ENCODE peak calls at places on chromosomes 4 and X, in seven cellular contexts. X is endothelial cell of umbilical vein, B is GM12878, G is psoas muscle, O is hepatocyte, K is cardiac fibroblast, N is tibial nerve. W is an unnamed sample.

GRCh38 chrX:154477891-154478477 is 1.1 kb downstream of the LAGE3 start:
- DNase-seq in X (no peak), B (no peak), G (no peak), O (no peak), K (no peak), N (no peak), W (no peak)

GRCh38 chr4:81470456-81471327 is 1.0 kb downstream of the RASGEF1B start:
- DNase-seq in X (peak; percentile 1), B (no peak), G (no peak), O (peak; percentile 57), K (peak; percentile 16), N (peak; percentile 29), W (no peak)

GRCh38 chr4:54104907-54105306 is 4.9 kb downstream of the GSX2 start:
- DNase-seq in X (no peak), B (no peak), G (no peak), O (no peak), K (no peak), N (no peak), W (no peak)

GRCh38 chrX:75781618-75782017 is 3.4 kb downstream of the MAGEE2 start:
- DNase-seq in X (no peak), B (no peak), G (peak; percentile 16), O (no peak), K (no peak), N (no peak), W (no peak)

GRCh38 chr4:142128529-142128928 is 492.1 kb downstream of the IL15 start:
- DNase-seq in X (peak; percentile 97), B (no peak), G (no peak), O (peak; percentile 35), K (no peak), N (no peak), W (no peak)

GRCh38 chrX:31497086-31497485 is 425.2 kb upstream of the FTHL17 start:
- DNase-seq in X (peak; percentile 50), B (no peak), G (no peak), O (no peak), K (peak; percentile 44), N (no peak), W (no peak)

GRCh38 chrX:47179221-47179927 is 14.3 kb upstream of the UBA1 start:
- DNase-seq in X (no peak), B (no peak), G (peak; percentile 70), O (no peak), K (peak; percentile 55), N (no peak), W (no peak)

GRCh38 chrX:56787734-56788152 is 58.7 kb downstream of the NBDY start:
- DNase-seq in X (no peak), B (no peak), G (no peak), O (no peak), K (no peak), N (no peak), W (no peak)

GRCh38 chr4:127849505-127850234 is 31.0 kb upstream of the PLK4 start:
- DNase-seq in X (peak; percentile 37), B (no peak), G (no peak), O (no peak), K (peak; percentile 59), N (no peak), W (no peak)

GRCh38 chr4:86834901-86835300 is 14.3 kb downstream of the SLC10A6 start:
- DNase-seq in X (no peak), B (no peak), G (no peak), O (no peak), K (no peak), N (no peak), W (no peak)

GRCh38 chrX:65894138-65894537 is 145.7 kb downstream of the VSIG4 start:
- DNase-seq in X (no peak), B (no peak), G (no peak), O (no peak), K (no peak), N (no peak), W (peak; percentile 43)

GRCh38 chr4:168491563-168491962 is 5.3 kb upstream of the PALLD start:
- DNase-seq in X (no peak), B (no peak), G (no peak), O (no peak), K (no peak), N (no peak), W (no peak)

GRCh38 chrX:75155454-75155829 is 641 bp downstream of the ABCB7 start:
- DNase-seq in X (peak; percentile 31), B (no peak), G (no peak), O (no peak), K (peak; percentile 16), N (no peak), W (peak; percentile 12)

GRCh38 chr4:182221987-182222386 is 21.2 kb upstream of the TENM3 start:
- DNase-seq in X (no peak), B (no peak), G (no peak), O (no peak), K (no peak), N (no peak), W (no peak)

GRCh38 chr4:47531241-47531953 is 46.3 kb downstream of the ATP10D start:
- DNase-seq in X (peak; percentile 81), B (peak; percentile 86), G (no peak), O (peak; percentile 8), K (peak; percentile 93), N (no peak), W (peak; percentile 63)

GRCh38 chr4:152100378-152101201 is 339.8 kb upstream of the GATB start:
- DNase-seq in X (peak; percentile 27), B (no peak), G (no peak), O (no peak), K (no peak), N (no peak), W (peak; percentile 37)

GRCh38 chr4:102518703-102519131 is 17.6 kb downstream of the NFKB1 start:
- DNase-seq in X (no peak), B (no peak), G (no peak), O (no peak), K (no peak), N (no peak), W (no peak)

GRCh38 chr4:22897520-22898108 is 204.9 kb downstream of the GBA3 start:
- DNase-seq in X (peak; percentile 2), B (no peak), G (no peak), O (peak; percentile 57), K (peak; percentile 41), N (no peak), W (no peak)

GRCh38 chrX:120000490-120001246 is 57.1 kb upstream of the NKAP start:
- DNase-seq in X (no peak), B (no peak), G (no peak), O (peak; percentile 14), K (no peak), N (no peak), W (no peak)

GRCh38 chrX:145816607-145817298 is 876 bp upstream of the SLITRK2 start:
- DNase-seq in X (no peak), B (no peak), G (no peak), O (no peak), K (no peak), N (no peak), W (no peak)
- H3K4me3 ChIP-seq in X (no peak overlapping the region), B (no peak overlapping the region), G (no peak overlapping the region), O (no peak overlapping the region), K (no peak overlapping the region), N (no peak overlapping the region), W (no peak overlapping the region)

GRCh38 chrX:13752646-13753045 is 18.1 kb downstream of the OFD1 start:
- DNase-seq in X (no peak), B (no peak), G (no peak), O (no peak), K (no peak), N (no peak), W (no peak)
- H3K4me3 ChIP-seq in X (no peak overlapping the region), B (no peak overlapping the region), G (no peak overlapping the region), O (no peak overlapping the region), K (no peak overlapping the region), N (no peak overlapping the region), W (no peak overlapping the region)

GRCh38 chr4:82782626-82783025 is 16.0 kb downstream of the SCD5 start:
- DNase-seq in X (no peak), B (no peak), G (no peak), O (no peak), K (no peak), N (no peak), W (no peak)

GRCh38 chr4:82785248-82786003 is 13.2 kb downstream of the SCD5 start:
- DNase-seq in X (peak; percentile 98), B (no peak), G (no peak), O (no peak), K (peak; percentile 94), N (no peak), W (no peak)

GRCh38 chr4:82786004-82786400 is 12.6 kb downstream of the SCD5 start:
- DNase-seq in X (no peak), B (no peak), G (no peak), O (no peak), K (no peak), N (no peak), W (no peak)

GRCh38 chr4:82786794-82787193 is 11.8 kb downstream of the SCD5 start:
- DNase-seq in X (peak; percentile 91), B (no peak), G (no peak), O (no peak), K (no peak), N (no peak), W (no peak)

DNA sequence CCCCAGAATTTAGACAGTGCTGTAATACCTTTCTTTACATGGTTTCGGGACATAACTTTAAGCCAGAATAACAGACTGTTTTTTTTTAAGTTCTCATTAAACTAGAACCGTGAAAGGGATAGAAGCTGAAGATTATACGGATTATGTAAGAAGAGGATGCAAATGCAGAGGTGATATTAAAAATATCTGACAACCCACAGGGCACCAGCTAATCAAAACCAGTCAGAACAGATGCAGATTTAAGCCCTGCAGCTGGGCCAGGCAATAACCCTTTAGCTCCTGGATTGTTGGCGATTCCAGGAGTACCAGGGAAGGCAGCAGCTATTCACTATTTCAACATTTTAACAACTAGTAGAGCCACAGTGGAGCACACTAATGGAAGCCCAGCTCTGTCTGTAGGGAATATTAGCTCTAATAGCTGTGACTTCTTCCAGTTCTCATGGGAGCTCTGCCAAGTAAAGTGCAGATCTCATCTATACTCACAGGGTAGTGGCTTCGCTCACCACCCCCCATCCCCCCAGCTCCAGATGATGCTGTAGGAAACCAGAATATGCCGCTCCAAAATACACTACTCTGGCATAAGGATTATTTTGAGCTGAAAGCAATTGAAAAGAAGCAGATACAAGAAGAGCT is 13.9 kb downstream of the SCD5 start:
- DNase-seq in X (peak; percentile 80), B (no peak), G (no peak), O (no peak), K (peak; percentile 66), N (no peak), W (no peak)
- H3K4me3 ChIP-seq in X (peak overlapping the region; percentile 12), B (no peak overlapping the region), G (no peak overlapping the region), O (no peak overlapping the region), K (peak overlapping the region; percentile 2), N (no peak overlapping the region), W (no peak overlapping the region)

DNA sequence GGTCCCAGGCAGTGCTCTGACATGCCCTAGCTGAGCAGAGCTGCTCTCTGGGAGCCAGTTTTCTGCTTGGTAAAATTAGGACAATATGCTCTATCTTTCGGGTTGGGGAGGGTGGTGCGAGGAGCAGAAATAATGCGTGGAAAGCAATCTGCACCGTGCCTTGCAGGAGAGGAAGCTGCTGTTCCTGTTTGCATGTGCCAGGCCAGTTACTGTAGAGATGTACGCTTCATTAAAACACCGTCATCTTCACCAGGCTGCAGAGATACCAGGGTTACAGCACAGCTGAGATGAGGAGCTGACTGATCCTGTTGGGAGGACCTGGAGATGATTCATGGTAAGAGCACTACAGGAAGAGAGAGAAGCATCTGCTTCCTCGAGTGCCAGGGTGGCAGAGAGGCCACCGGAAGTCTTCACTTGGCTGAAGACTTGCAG is 29.5 kb upstream of the IRF2 start:
- DNase-seq in X (peak; percentile 20), B (no peak), G (no peak), O (no peak), K (peak; percentile 31), N (no peak), W (no peak)
- H3K4me3 ChIP-seq in X (no peak overlapping the region), B (no peak overlapping the region), G (no peak overlapping the region), O (no peak overlapping the region), K (no peak overlapping the region), N (no peak overlapping the region), W (no peak overlapping the region)

GRCh38 chrX:45900751-45901150 is 644.5 kb downstream of the ZNF674 start:
- DNase-seq in X (no peak), B (no peak), G (no peak), O (peak; percentile 16), K (peak; percentile 19), N (no peak), W (no peak)
- H3K4me3 ChIP-seq in X (no peak overlapping the region), B (no peak overlapping the region), G (no peak overlapping the region), O (no peak overlapping the region), K (no peak overlapping the region), N (no peak overlapping the region), W (no peak overlapping the region)